ENCODE peak calls at places on chromosomes 12 and 14, in four cellular contexts. W is psoas muscle, D is upper lobe of right lung, M is ovary. K is an unnamed sample. For H3K4me1, the result is how much of the 10 kb centered on the place peaks cover.

GRCh38 chr14:93086441-93087055 is 29.2 kb downstream of the ITPK1 start:
- DNase-seq in W (no peak), D (no peak), M (no peak), K (no peak)

GRCh38 chr12:77796775-77797174 is 33.9 kb upstream of the NAV3 start:
- DNase-seq in W (no peak), D (no peak), M (no peak), K (no peak)

GRCh38 chr14:61331992-61332657 is 10.7 kb downstream of the PRKCH start:
- DNase-seq in W (no peak), D (no peak), M (no peak), K (no peak)

GRCh38 chr14:49992901-49993335 is 100.0 kb downstream of the ARF6 start:
- DNase-seq in W (peak), D (no peak), M (no peak), K (no peak)

GRCh38 chr12:67804168-67804567 is 155.6 kb downstream of the DYRK2 start:
- DNase-seq in W (no peak), D (no peak), M (no peak), K (no peak)

GRCh38 chr14:92635031-92635430 is 113.4 kb downstream of the LGMN start:
- DNase-seq in W (no peak), D (no peak), M (no peak), K (no peak)

GRCh38 chr12:64670856-64671639 is 60.8 kb downstream of the RASSF3 start:
- DNase-seq in W (no peak), D (no peak), M (no peak), K (peak)

GRCh38 chr12:92196368-92196767 is 50.7 kb upstream of the BTG1 start:
- DNase-seq in W (no peak), D (no peak), M (no peak), K (no peak)

GRCh38 chr14:94373708-94374107 is 14.7 kb downstream of the SERPINA1 start:
- DNase-seq in W (peak), D (no peak), M (no peak), K (no peak)

DNA sequence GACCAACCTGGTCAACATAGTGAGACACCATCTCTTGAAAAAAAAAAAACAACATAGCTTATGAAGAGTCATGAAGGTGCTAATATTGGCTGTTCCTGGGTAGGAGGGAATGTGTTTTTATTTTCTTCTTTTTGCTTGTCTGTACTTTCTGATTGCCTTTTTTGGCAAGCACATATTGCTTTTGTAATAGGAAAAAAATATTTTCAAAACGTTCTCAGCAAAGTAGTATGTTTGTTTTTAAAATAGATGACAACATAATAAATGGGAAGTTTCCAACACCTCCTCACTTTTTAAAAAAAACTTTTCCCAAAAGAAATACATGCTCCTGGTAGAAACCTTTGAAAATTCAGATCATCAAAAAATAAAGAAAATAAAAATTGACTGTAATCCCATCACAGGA is 20.9 kb downstream of the FOS start:
- DNase-seq in W (no peak), D (no peak), M (no peak), K (no peak)
- H3K4me1 ChIP-seq in W (under half), D (half or more), M (under half), K (under half)

GRCh38 chr12:120222288-120222832 is 21.4 kb upstream of the RPLP0 start:
- DNase-seq in W (no peak), D (no peak), M (no peak), K (no peak)

GRCh38 chr12:120225852-120226640 is 25.1 kb upstream of the RPLP0 start:
- DNase-seq in W (peak), D (peak), M (no peak), K (peak)

GRCh38 chr12:120225200-120225558 is 24.3 kb upstream of the RPLP0 start:
- DNase-seq in W (no peak), D (no peak), M (no peak), K (no peak)

GRCh38 chr12:120223458-120224303 is 22.8 kb upstream of the RPLP0 start:
- DNase-seq in W (no peak), D (no peak), M (no peak), K (no peak)

DNA sequence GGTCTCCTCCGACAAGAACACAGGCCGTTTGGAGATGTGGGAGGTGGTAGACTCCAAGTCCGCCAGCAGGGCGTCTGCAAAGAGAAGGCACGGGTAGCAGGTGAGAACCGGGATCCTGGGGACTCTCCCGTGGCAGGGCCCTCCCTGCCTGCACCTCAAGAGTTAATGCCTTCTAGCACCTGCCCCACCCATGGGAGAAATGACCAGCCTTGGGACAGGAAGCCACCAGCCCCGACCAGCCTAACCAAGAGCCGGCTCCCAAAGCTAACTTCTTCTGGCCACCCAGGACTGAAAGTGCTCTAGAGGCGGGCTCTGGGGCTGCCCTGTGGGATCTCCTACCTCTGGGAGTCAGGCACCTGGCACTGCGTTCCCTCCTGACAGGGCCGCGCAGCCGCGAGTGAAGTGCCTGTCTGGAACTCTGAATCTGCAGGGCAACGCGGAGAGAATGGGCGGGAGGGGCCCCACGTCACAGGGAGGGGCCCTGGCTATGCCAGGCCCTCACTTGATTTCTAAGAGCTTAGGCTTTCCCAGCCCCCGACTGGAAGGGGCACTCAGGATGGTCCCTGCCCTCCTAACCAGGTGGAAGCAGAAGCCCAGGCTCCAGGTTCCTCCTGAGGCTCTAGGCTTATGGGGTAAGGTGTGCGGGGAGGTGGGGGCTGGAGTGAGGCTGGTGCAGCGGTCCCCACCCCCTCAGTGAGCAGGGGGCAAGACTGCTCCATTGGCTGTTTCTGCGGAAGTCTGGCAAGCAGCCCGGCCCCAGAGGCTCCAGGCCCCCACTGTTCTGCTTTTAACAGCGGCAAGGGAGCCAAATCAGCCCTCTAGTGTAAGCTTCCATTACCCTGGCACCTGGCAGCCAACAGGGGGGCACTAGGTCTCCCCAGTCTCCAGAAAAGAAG is 23.6 kb upstream of the RPLP0 start:
- DNase-seq in W (peak), D (peak), M (no peak), K (peak)
- H3K4me3 ChIP-seq in W (no peak), D (peak), M (no peak), K (no peak)

GRCh38 chr12:12713932-12714275 is 3.3 kb upstream of the CDKN1B start:
- DNase-seq in W (no peak), D (no peak), M (no peak), K (no peak)

GRCh38 chr12:12716151-12716844 is 870 bp upstream of the CDKN1B start:
- DNase-seq in W (no peak), D (no peak), M (no peak), K (no peak)

GRCh38 chr12:12715128-12715458 is 2.1 kb upstream of the CDKN1B start:
- DNase-seq in W (no peak), D (no peak), M (no peak), K (no peak)

GRCh38 chr12:12715459-12716150 is 1.6 kb upstream of the CDKN1B start:
- DNase-seq in W (no peak), D (no peak), M (no peak), K (no peak)

GRCh38 chr12:12714276-12715001 is 2.7 kb upstream of the CDKN1B start:
- DNase-seq in W (no peak), D (peak), M (no peak), K (peak)
- TF ChIP-seq CTCF in W (peak), D (peak), M (no peak), K (no peak)

DNA sequence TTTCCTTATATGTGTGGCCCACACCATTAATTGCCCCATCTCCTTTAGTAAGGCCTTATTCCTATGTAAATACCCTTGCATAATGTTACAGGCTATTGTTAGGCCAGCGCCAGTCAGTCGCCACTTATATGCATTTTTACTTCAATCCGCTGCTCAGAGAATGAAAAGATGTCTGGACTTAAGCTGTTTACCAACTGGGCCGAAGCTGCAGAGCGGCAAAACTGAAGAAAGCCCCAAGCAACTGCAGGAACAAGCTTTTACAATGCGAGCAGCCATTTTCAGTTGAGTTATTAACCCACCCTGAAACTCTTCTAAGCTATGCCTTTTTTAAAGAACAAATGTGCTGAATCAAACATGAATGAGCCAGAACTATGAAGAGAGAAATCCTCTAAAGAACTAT is 92.1 kb upstream of the OTX2 start:
- DNase-seq in W (no peak), D (no peak), M (no peak), K (no peak)
- H3K4me1 ChIP-seq in W (under half), D (under half), M (under half), K (under half)

GRCh38 chr12:132941336-132941954 is 14.7 kb downstream of the ZNF605 start:
- DNase-seq in W (no peak), D (no peak), M (no peak), K (no peak)

GRCh38 chr12:132942611-132943010 is 13.5 kb downstream of the ZNF605 start:
- DNase-seq in W (no peak), D (no peak), M (no peak), K (no peak)

GRCh38 chr12:132936163-132936562 is 19.9 kb downstream of the ZNF605 start:
- DNase-seq in W (no peak), D (no peak), M (no peak), K (no peak)

GRCh38 chr12:132937476-132937875 is 18.6 kb downstream of the ZNF605 start:
- DNase-seq in W (no peak), D (no peak), M (no peak), K (no peak)

DNA sequence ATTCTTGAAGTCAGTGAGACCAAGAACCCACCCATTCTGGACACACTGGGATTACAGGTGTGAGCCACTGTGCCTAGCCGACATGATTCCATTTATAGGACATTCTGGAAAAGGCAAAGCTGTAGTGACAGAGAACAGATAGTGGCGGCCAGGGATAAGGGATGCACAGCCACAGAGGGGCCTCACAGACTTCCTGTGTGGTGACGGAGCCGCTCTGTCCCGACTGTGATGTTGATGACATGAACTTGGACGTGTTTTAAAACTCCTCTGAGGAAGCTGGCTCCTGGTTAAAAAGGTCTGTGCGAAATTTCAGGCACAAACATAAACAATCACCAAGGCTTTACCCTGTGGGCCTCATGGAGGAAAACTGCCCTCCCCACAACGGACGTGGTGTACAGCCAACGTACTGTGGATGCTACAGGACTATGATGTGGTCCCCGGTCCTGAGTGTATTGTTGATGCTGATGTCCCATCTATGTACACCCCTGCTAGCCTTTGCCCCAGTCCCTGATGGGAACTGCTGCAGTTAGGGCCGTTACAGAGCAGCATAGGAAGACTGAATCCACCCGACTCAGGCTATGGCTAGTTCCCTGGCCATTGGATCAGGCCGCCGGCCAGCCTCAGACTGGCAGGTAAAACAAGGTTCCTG is 15.9 kb downstream of the ZNF605 start:
- DNase-seq in W (no peak), D (no peak), M (no peak), K (no peak)
- H3K4me3 ChIP-seq in W (no peak), D (no peak), M (no peak), K (no peak)

GRCh38 chr12:132189378-132190011 is 45.2 kb downstream of the NOC4L start:
- DNase-seq in W (peak), D (peak), M (peak), K (peak)
- TF ChIP-seq CTCF in W (no peak), D (no peak), M (no peak), K (no peak)

GRCh38 chr14:100078216-100078780 is 13.1 kb downstream of the EVL start:
- DNase-seq in W (no peak), D (no peak), M (no peak), K (no peak)
- H3K4me1 ChIP-seq in W (under half), D (half or more), M (under half), K (under half)

DNA sequence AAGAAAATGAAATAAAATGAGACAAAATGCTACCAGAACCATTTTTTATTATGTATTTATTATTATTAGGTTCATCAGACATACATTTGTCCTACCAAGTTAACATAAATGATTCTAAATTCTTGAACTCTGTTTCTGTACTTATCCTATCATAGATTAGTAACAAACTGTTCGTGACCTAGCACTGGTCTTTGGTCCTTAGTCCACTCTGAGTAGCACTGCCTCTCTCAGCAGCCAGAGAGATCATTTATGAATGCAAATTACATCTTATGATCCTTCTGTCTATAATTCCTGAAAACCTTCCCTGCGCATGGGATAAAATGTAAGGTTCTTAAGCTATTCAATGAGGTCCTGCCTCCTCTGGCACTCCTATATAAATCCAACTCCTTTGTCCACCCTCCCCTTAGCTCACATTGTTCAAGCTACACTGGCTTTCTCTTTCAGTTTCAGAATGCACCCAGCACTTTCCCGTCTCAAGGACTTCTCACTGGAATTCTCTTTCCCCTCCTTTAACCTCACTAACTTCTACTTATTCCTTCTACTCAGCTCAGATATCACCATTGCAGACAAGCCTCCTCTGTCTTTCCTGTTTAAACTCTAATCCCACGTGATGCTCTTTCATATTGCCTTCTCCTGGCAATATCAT is 17.1 kb downstream of the PDZRN4 start:
- DNase-seq in W (no peak), D (no peak), M (no peak), K (no peak)
- H3K4me3 ChIP-seq in W (no peak), D (peak), M (no peak), K (no peak)

DNA sequence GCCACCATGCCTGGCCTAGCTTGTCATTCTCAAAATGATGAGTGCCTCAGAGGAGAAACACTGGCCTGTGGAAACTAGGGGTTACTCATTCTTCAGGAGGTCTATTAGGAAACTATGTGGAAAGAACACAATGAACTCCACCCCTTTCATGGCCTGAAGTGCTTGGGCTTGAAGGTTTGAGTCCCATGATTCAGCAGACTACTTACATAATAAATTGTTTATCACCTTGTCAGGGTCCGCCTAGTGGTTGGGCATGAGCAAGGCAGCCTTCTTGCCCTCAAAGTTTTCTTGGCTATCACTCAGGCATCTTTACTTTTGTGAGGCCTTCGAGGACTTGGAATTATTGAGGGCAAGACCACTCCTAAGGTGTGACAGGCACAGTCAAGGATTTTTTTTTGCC is 251.2 kb downstream of the ACSS3 start:
- DNase-seq in W (no peak), D (no peak), M (no peak), K (no peak)
- TF ChIP-seq CTCF in W (no peak), D (no peak), M (no peak), K (no peak)

K was measured in body of pancreas.